ENCODE peak calls at places on chromosomes 6 and 20, in six cellular contexts. Y is Calu3, C is tibial nerve, Q is upper lobe of right lung, A is B cell, P is colonic mucosa. G is an unnamed sample.

GRCh38 chr6:162056745-162057144 is 670.8 kb downstream of the PRKN start:
- DNase-seq in Y (no peak), C (no peak), Q (no peak), A (no peak), P (no peak), G (no peak)

GRCh38 chr20:53907968-53908751 is 162.2 kb downstream of the BCAS1 start:
- DNase-seq in Y (no peak), C (no peak), Q (no peak), A (no peak), P (no peak), G (no peak)

GRCh38 chr20:20480689-20481088 is 112.8 kb downstream of the INSM1 start:
- DNase-seq in Y (no peak), C (no peak), Q (no peak), A (no peak), P (no peak), G (no peak)

GRCh38 chr20:58550661-58551060 is 35.5 kb upstream of the APCDD1L start:
- DNase-seq in Y (no peak), C (no peak), Q (no peak), A (no peak), P (peak), G (no peak)

GRCh38 chr6:8132130-8132529 is 29.8 kb upstream of the EEF1E1 start:
- DNase-seq in Y (no peak), C (no peak), Q (no peak), A (no peak), P (no peak), G (no peak)

GRCh38 chr20:25510202-25510601 is 75.1 kb downstream of the NINL start:
- DNase-seq in Y (no peak), C (no peak), Q (no peak), A (no peak), P (no peak), G (no peak)

GRCh38 chr6:150417899-150418824 is 49.4 kb downstream of the IYD start:
- DNase-seq in Y (peak), C (peak), Q (no peak), A (peak), P (peak), G (no peak)

GRCh38 chr6:33297956-33298772 is 578 bp downstream of the RGL2 start:
- DNase-seq in Y (peak), C (peak), Q (no peak), A (peak), P (peak), G (no peak)

GRCh38 chr6:55819811-55820210 is 55.6 kb downstream of the BMP5 start:
- DNase-seq in Y (no peak), C (no peak), Q (no peak), A (no peak), P (no peak), G (no peak)

GRCh38 chr6:123415844-123416468 is 220.8 kb downstream of the TRDN start:
- DNase-seq in Y (peak), C (peak), Q (no peak), A (no peak), P (peak), G (no peak)

GRCh38 chr20:63472159-63472811 is at the start of gene KCNQ2:
- DNase-seq in Y (no peak), C (no peak), Q (no peak), A (peak), P (no peak), G (no peak)

GRCh38 chr20:57195023-57195758 is 71.2 kb downstream of the BMP7 start:
- DNase-seq in Y (no peak), C (no peak), Q (no peak), A (no peak), P (no peak), G (no peak)

GRCh38 chr6:150079604-150080003 is 10.7 kb upstream of the ULBP3 start:
- DNase-seq in Y (no peak), C (no peak), Q (no peak), A (no peak), P (no peak), G (no peak)

GRCh38 chr20:17161661-17162410 is 65.0 kb upstream of the PCSK2 start:
- DNase-seq in Y (no peak), C (no peak), Q (no peak), A (no peak), P (no peak), G (no peak)

GRCh38 chr20:41717464-41717863 is 99.3 kb upstream of the CHD6 start:
- DNase-seq in Y (no peak), C (no peak), Q (no peak), A (no peak), P (no peak), G (no peak)

GRCh38 chr6:67353861-67354260 is 1281.2 kb upstream of the ADGRB3 start:
- DNase-seq in Y (no peak), C (no peak), Q (no peak), A (no peak), P (no peak), G (no peak)

GRCh38 chr6:146097586-146097985 is 68.7 kb downstream of the GRM1 start:
- DNase-seq in Y (no peak), C (no peak), Q (no peak), A (no peak), P (no peak), G (no peak)

DNA sequence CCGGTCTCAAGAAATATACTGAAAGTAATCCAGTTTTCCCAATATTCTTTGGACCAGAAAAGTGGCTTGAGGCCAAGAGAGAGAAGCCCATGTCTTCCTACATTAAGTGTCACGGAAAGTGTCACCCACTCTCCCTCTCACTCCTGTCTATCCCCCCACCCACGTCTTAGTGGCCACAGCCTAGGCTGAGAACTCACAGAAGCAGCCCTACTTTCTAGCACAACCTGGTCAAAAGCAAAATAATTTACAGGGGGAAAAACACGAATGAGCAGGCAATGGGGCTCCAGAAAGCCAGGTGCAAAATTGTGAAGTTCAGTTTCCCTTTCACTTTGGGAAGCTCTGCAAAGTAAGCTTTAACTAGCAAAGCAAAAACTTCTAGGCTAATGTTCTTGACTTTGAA is 118.0 kb downstream of the OPRM1 start:
- DNase-seq in Y (no peak), C (no peak), Q (no peak), A (no peak), P (no peak), G (no peak)
- TF ChIP-seq CTCF in Y (no peak), C (no peak), Q (no peak), A (no peak), P (no peak), G (no peak)

DNA sequence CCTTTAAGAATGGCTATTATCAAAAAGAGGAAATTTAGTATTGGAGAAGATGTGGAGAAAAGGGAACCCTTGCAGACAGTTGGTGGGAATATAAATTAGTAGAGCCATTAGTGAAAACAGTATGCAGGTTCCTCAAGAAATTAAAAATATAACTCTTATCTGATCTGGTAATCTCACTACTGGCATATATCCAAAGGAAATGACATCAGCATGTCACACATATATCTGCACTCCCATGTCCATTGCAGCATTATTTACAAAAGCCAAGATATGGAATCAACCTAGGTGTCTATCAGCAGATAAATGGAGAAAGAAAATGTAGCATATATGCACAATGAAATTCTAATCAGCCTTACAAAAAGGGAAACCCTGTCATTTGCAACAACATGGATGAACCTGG is 2.6 kb downstream of the SIRPG start:
- DNase-seq in Y (no peak), C (no peak), Q (no peak), A (no peak), P (no peak), G (no peak)
- TF ChIP-seq CTCF in Y (no peak), C (no peak), Q (no peak), A (no peak), P (no peak), G (no peak)

DNA sequence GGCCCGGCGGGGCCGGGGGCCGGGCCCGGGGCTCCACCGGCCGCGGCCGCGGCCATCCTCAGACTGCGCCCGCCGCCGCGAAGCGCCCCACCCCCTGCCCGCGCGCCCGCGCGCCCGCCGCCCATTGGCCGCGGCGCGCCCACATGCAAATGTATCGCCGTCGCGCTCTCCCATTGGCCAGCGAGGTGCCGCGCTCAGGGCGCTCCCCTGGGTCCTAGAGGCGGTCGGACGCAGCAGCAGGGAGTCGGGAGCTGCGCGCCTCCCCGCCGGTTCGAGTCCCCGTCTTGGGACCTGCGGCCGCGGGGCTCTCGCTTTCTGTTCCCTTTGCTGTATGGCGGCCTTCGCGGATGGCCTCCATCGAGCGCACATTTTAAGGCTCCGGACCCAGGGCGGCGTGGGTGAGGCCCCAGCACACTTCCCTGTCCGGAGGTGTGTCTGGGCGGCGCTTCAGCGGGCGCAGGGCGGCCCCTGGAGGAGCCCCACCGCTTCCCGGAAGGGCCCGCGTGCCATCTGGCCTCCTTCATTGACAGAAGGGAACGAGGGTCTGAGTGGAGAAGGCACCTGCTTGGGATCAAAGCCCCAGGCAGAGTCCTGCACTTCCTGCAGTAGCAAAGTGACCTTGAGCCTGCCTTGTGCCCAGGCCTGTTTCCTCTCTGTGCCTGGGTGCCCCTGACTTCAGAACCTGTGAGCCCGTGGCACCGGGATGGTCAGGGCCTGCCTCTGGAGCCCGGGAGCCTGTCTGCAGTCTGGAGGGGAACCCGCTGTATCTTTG is at the start of gene CABLES2:
- DNase-seq in Y (peak), C (peak), Q (peak), A (peak), P (peak), G (peak)
- TF ChIP-seq CTCF in Y (peak), C (peak), Q (peak), A (no peak), P (no peak), G (no peak)

GRCh38 chr6:42199106-42199981 is 4.6 kb upstream of the GUCA1B start:
- DNase-seq in Y (no peak), C (no peak), Q (no peak), A (no peak), P (no peak), G (no peak)

GRCh38 chr6:42201382-42201781 is 6.6 kb upstream of the GUCA1B start:
- DNase-seq in Y (no peak), C (no peak), Q (no peak), A (no peak), P (no peak), G (no peak)

GRCh38 chr6:42200035-42200434 is 5.3 kb upstream of the GUCA1B start:
- DNase-seq in Y (no peak), C (no peak), Q (no peak), A (no peak), P (peak), G (no peak)

GRCh38 chr6:42195415-42195814 is 659 bp upstream of the GUCA1B start:
- DNase-seq in Y (no peak), C (no peak), Q (no peak), A (no peak), P (no peak), G (no peak)

DNA sequence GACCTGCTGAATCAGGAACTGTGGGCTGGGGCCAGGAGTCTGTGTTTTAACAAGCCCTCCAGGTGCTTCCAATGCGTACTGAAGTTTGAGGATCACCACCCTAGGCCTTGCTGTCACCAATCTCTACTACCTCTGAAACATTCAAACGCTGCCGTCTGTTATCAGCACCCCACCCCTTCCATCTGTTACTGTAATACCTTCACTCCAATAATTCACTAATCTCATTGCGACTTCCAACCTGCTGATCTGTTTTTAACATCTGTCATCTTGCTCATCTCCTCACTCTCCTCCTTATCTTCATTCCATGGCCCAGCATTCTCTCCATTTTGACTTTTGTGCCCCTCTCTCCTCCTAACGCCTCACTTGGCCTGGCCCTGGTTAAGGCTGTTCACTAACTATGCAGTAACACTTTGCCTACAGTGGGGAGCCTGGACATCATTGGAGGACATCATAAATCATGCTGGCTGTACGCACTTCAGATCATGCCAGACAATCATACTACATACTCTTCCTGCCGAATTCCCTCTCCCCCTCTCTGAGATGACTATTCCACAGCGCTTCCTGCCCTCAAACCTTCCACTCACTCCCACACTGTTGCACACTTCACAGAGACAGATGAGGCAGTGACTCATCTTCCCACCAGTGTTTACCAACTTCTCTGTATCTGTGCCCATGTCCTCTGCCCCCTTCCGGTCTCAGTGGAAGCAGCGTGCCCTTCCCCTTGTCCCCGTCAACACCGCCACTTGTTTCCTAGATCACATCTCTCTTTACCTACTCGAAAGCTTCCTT is 3.0 kb upstream of the GUCA1B start:
- DNase-seq in Y (no peak), C (no peak), Q (no peak), A (no peak), P (no peak), G (no peak)
- TF ChIP-seq CTCF in Y (no peak), C (no peak), Q (no peak), A (no peak), P (no peak), G (no peak)

DNA sequence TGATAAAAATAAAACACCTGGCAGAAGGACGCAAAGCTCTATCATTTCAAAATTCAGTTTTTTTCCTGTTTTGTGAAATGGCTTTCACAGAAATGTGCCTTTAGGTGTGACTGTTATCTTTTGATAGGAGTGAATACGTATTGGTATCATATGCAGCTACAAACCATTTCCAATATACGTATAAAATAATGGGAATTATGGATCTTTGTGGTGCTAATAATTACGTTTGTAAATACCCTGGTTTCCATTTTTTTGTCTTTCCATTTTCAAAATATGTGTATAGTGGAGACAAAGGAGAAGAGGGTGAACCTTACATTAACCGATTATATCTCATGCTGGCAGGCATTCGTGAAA is 108.7 kb upstream of the GMDS start:
- DNase-seq in Y (no peak), C (no peak), Q (no peak), A (no peak), P (no peak), G (no peak)
- TF ChIP-seq CTCF in Y (no peak), C (peak), Q (no peak), A (peak), P (no peak), G (no peak)

DNA sequence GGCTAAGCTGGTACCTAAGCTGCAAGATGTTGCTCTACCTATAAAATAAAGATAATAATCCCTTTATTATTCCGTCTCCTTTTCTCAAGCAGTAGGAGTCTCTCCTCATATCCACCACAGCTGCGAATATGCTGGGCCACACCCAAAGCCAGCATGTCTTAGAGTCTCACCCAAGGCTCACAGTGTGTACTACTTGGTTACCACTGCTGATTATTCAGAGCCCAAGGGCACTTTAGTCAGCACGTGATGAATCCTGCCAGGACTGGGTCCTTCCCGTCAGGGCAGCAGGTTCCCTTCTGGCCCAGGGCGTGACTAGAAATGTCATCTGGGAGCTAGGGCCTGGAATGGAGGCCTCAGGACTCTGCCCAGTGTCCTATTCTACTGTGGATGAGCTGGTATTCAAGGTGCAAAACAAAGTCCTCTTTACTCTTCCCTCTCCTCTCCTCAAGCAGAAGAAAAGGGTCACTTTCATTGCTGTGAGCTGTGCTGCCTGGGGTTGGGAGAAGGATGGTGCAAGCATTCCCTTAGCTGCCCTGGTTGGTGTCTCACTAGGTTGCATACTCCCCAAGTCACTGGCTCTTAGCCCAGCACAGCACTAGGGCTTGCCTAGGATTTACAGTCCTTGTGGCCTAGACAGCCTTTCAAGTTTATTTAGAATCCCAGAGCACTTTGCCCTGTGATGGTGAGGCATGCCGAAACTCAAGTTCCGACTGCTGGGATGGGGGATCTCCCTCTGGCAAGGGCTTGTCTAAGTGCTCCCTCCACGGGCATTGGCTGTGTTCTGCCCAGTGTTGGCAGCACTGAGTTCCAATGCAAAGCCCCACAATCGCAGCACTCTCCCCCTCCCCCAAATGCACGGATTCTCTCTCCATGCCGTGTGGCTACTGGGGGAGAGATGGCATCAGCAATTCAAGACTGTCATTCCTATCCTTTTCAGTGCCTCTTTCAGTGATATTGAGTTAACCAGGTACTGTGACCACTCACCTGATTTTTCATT is 320.2 kb downstream of the BTBD9 start:
- DNase-seq in Y (no peak), C (no peak), Q (no peak), A (no peak), P (no peak), G (no peak)
- TF ChIP-seq CTCF in Y (no peak), C (no peak), Q (no peak), A (no peak), P (no peak), G (no peak)

DNA sequence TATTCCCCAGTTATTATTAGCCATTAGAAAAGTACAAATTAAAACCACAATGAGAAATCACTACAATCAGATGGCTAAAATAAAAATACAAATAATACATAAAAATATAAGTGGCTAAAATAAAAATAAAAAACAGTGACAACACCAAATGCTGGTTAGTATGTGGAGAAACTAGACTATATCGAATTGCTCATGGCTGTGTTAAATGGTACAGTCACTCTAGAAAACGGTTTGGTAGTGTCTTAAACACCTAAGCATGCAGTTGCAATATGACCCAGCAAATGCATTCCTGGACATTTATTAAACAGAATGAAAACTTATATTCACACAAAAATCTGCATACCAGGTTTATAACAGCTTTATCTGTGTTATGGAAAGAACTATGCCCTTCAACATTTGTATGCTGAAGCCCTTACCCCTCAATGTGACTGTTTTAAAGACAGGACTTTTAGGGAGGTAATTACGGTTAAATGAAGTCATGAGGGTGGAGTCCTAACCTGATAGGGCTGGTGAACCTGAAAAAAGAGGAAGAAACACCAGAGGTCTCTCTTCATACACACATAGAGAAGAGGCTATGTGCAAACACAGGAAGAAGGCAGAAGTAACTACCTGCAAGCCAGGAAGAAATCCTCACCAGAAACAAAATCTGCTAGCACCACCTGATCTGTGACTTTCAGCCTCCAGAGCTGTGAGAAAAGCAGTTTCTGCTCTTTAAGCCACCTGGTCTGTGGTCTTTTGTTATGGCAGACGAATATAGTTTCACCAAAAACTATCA is 84.9 kb downstream of the ASCC3 start:
- DNase-seq in Y (no peak), C (no peak), Q (no peak), A (peak), P (no peak), G (no peak)
- TF ChIP-seq CTCF in Y (no peak), C (no peak), Q (no peak), A (no peak), P (no peak), G (no peak)

GRCh38 chr20:62149532-62150235 is 6.1 kb downstream of the SS18L1 start:
- DNase-seq in Y (no peak), C (no peak), Q (no peak), A (no peak), P (no peak), G (no peak)

GRCh38 chr20:62148908-62149314 is 5.3 kb downstream of the SS18L1 start:
- DNase-seq in Y (no peak), C (no peak), Q (no peak), A (no peak), P (no peak), G (no peak)

GRCh38 chr20:62151225-62151624 is 7.7 kb downstream of the SS18L1 start:
- DNase-seq in Y (no peak), C (no peak), Q (no peak), A (no peak), P (no peak), G (no peak)

GRCh38 chr20:62151835-62152364 is 8.3 kb downstream of the SS18L1 start:
- DNase-seq in Y (no peak), C (no peak), Q (no peak), A (no peak), P (no peak), G (no peak)

GRCh38 chr20:62150236-62150575 is 6.6 kb downstream of the SS18L1 start:
- DNase-seq in Y (no peak), C (no peak), Q (no peak), A (no peak), P (no peak), G (no peak)
- TF ChIP-seq CTCF in Y (no peak), C (no peak), Q (no peak), A (no peak), P (no peak), G (no peak)

GRCh38 chr6:127420558-127420957 is 38.6 kb downstream of the KIAA0408 start:
- DNase-seq in Y (peak), C (peak), Q (no peak), A (peak), P (peak), G (peak)
- TF ChIP-seq CTCF in Y (no peak), C (peak), Q (peak), A (peak), P (peak), G (peak)